ENCODE peak calls at places on chromosomes 6 and 20, in five cellular contexts. One of them, this sample, is unnamed. For H3K4me1, the result is how much of the 10 kb centered on the place peaks cover.

GRCh38 chr6:116060572-116061283 is at the start of gene FRK:
- DNase-seq in IMR-90: peak
- DNase-seq in H1: no peak
- DNase-seq in uterus: no peak
- DNase-seq in Peyer's patch: no peak
- DNase-seq in this sample: no peak

GRCh38 chr20:9052136-9052535 is 16.8 kb upstream of the PLCB4 start:
- DNase-seq in Peyer's patch: no peak
- DNase-seq in uterus: no peak
- DNase-seq in IMR-90: no peak
- DNase-seq in H1: no peak
- DNase-seq in this sample: no peak

GRCh38 chr6:145480024-145480423 is 255.3 kb downstream of the EPM2A start:
- DNase-seq in IMR-90: no peak
- DNase-seq in uterus: no peak
- DNase-seq in H1: no peak
- DNase-seq in Peyer's patch: no peak
- DNase-seq in this sample: no peak

GRCh38 chr6:141561154-141561553 is 571.6 kb upstream of the GJE1 start:
- DNase-seq in uterus: no peak
- DNase-seq in H1: no peak
- DNase-seq in IMR-90: no peak
- DNase-seq in Peyer's patch: no peak
- DNase-seq in this sample: no peak

GRCh38 chr20:19977373-19977770 is 39.8 kb upstream of the NAA20 start:
- DNase-seq in IMR-90: no peak
- DNase-seq in H1: no peak
- DNase-seq in uterus: no peak
- DNase-seq in Peyer's patch: no peak
- DNase-seq in this sample: no peak

GRCh38 chr20:43767686-43768474 is 41.1 kb upstream of the GTSF1L start:
- DNase-seq in uterus: no peak
- DNase-seq in IMR-90: peak
- DNase-seq in H1: no peak
- DNase-seq in Peyer's patch: no peak
- DNase-seq in this sample: no peak

GRCh38 chr6:71012871-71013456 is 56.1 kb upstream of the B3GAT2 start:
- DNase-seq in uterus: no peak
- DNase-seq in Peyer's patch: no peak
- DNase-seq in H1: no peak
- DNase-seq in IMR-90: peak
- DNase-seq in this sample: peak

GRCh38 chr6:79841577-79842381 is 105.6 kb downstream of the ELOVL4 start:
- DNase-seq in Peyer's patch: no peak
- DNase-seq in H1: no peak
- DNase-seq in uterus: no peak
- DNase-seq in IMR-90: no peak
- DNase-seq in this sample: no peak

GRCh38 chr6:35218021-35218420 is 4.3 kb downstream of the SCUBE3 start:
- DNase-seq in IMR-90: peak
- DNase-seq in H1: no peak
- DNase-seq in Peyer's patch: no peak
- DNase-seq in uterus: no peak
- DNase-seq in this sample: no peak

GRCh38 chr6:1700283-1700967 is 90.7 kb downstream of the FOXC1 start:
- DNase-seq in Peyer's patch: no peak
- DNase-seq in uterus: no peak
- DNase-seq in IMR-90: no peak
- DNase-seq in H1: no peak
- DNase-seq in this sample: no peak

GRCh38 chr6:135087403-135087802 is 32.8 kb upstream of the HBS1L start:
- DNase-seq in uterus: no peak
- DNase-seq in H1: no peak
- DNase-seq in Peyer's patch: no peak
- DNase-seq in IMR-90: no peak
- DNase-seq in this sample: no peak

GRCh38 chr6:32969685-32970412 is 1.5 kb downstream of the BRD2 start:
- DNase-seq in IMR-90: peak
- DNase-seq in Peyer's patch: peak
- DNase-seq in uterus: peak
- DNase-seq in H1: no peak
- DNase-seq in this sample: peak

GRCh38 chr6:151805286-151805840 is 2.1 kb upstream of the ESR1 start:
- DNase-seq in Peyer's patch: no peak
- DNase-seq in H1: no peak
- DNase-seq in IMR-90: no peak
- DNase-seq in uterus: peak
- DNase-seq in this sample: no peak

GRCh38 chr6:125508793-125509192 is 207.0 kb upstream of the HDDC2 start:
- DNase-seq in IMR-90: no peak
- DNase-seq in Peyer's patch: no peak
- DNase-seq in H1: no peak
- DNase-seq in uterus: no peak
- DNase-seq in this sample: no peak

GRCh38 chr6:1285589-1286340 is 26.1 kb upstream of the FOXQ1 start:
- DNase-seq in Peyer's patch: no peak
- DNase-seq in IMR-90: peak
- DNase-seq in H1: no peak
- DNase-seq in uterus: no peak
- DNase-seq in this sample: peak

GRCh38 chr20:25496968-25497401 is 88.3 kb downstream of the NINL start:
- DNase-seq in H1: no peak
- DNase-seq in uterus: no peak
- DNase-seq in Peyer's patch: no peak
- DNase-seq in IMR-90: peak
- DNase-seq in this sample: no peak

DNA sequence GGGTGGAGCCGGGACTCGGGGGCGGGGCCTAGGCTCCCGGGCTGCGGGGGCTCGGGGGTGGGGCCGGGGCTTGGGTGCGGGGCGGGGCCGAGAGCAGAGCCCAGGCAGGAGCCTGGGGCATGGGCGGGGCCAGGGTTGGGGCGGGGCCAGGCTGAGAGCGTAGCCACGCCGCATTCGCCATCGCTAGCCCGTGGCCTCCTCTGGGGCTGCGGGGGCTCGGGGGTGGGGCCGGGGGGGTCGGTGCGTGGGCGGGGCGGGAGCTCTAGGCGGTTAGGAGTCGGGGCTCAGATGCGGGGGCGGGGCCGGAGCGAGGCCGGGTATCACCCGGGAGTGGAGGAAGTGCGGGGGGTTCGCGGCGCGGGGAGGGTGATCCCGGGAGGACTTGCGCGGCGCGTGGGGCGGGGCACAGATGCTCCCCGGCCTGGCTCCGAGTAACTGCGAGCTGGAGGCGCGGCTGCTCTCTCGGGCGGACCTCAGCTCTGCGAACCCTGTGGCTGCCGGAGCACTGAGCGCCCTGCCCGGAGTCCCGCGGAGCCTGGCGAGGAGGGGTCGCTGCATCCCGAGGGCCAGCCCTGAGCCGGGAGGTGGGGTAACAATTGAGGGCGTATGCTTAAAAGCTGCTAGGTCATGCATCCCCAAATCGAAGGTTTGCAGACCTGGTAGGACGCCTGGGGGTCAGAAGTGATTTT is 434 bp upstream of the ECI2 start:
- DNase-seq in IMR-90: peak
- DNase-seq in uterus: peak
- DNase-seq in Peyer's patch: peak
- DNase-seq in H1: peak
- DNase-seq in this sample: peak
- TF ChIP-seq POLR2A in IMR-90: no peak
- TF ChIP-seq POLR2A in uterus: peak
- TF ChIP-seq POLR2A in Peyer's patch: no peak
- TF ChIP-seq POLR2A in H1: peak
- TF ChIP-seq POLR2A in this sample: no peak

GRCh38 chr20:18058661-18059467 is 1.1 kb upstream of the OVOL2 start:
- DNase-seq in IMR-90: no peak
- DNase-seq in H1: no peak
- DNase-seq in uterus: no peak
- DNase-seq in Peyer's patch: no peak
- DNase-seq in this sample: no peak
- H3K4me3 ChIP-seq in IMR-90: no peak
- H3K4me3 ChIP-seq in H1: peak
- H3K4me3 ChIP-seq in uterus: no peak
- H3K4me3 ChIP-seq in Peyer's patch: peak
- H3K4me3 ChIP-seq in this sample: peak

GRCh38 chr20:50799176-50799889 is 4.5 kb downstream of the BCAS4 start:
- DNase-seq in IMR-90: no peak
- DNase-seq in uterus: no peak
- DNase-seq in Peyer's patch: no peak
- DNase-seq in H1: no peak
- DNase-seq in this sample: no peak

GRCh38 chr20:50804453-50805348 is 9.8 kb downstream of the BCAS4 start:
- DNase-seq in Peyer's patch: peak
- DNase-seq in IMR-90: no peak
- DNase-seq in uterus: no peak
- DNase-seq in H1: no peak
- DNase-seq in this sample: no peak

GRCh38 chr20:50801747-50802125 is 6.9 kb downstream of the BCAS4 start:
- DNase-seq in uterus: no peak
- DNase-seq in H1: no peak
- DNase-seq in Peyer's patch: no peak
- DNase-seq in IMR-90: no peak
- DNase-seq in this sample: no peak

GRCh38 chr20:50799890-50800550 is 5.2 kb downstream of the BCAS4 start:
- DNase-seq in Peyer's patch: peak
- DNase-seq in H1: no peak
- DNase-seq in IMR-90: no peak
- DNase-seq in uterus: no peak
- DNase-seq in this sample: no peak

DNA sequence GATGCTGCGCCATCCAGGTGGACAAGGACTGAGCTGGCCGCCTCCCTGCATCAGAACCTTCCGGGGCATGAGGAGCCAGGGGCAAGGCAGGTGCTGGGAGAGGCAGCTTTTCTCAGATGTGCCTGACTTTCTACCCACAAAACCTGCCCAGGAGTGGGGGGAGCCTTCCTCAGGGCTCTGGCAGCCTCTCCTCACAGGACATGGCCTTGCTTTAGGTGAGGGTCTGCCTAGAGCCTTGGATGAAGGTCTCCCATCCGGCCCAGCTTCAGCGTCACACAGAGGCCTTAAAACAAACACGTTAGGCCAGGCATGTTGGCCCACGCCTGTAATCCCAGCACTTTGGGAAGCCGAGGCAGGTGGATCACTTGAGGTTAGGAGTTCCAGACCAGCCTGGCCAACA is 7.4 kb downstream of the BCAS4 start:
- DNase-seq in IMR-90: no peak
- DNase-seq in uterus: no peak
- DNase-seq in Peyer's patch: no peak
- DNase-seq in H1: no peak
- DNase-seq in this sample: no peak
- H3K4me1 ChIP-seq in IMR-90: under half
- H3K4me1 ChIP-seq in uterus: under half
- H3K4me1 ChIP-seq in Peyer's patch: under half
- H3K4me1 ChIP-seq in H1: under half
- H3K4me1 ChIP-seq in this sample: under half

GRCh38 chr6:30614044-30614842 is 2.8 kb downstream of the PPP1R10 start:
- DNase-seq in uterus: no peak
- DNase-seq in IMR-90: no peak
- DNase-seq in H1: no peak
- DNase-seq in Peyer's patch: no peak
- DNase-seq in this sample: no peak

GRCh38 chr6:30612213-30612612 is 4.8 kb downstream of the PPP1R10 start:
- DNase-seq in uterus: no peak
- DNase-seq in H1: no peak
- DNase-seq in Peyer's patch: no peak
- DNase-seq in IMR-90: peak
- DNase-seq in this sample: no peak

GRCh38 chr6:30614843-30615218 is 2.2 kb downstream of the PPP1R10 start:
- DNase-seq in uterus: peak
- DNase-seq in Peyer's patch: peak
- DNase-seq in IMR-90: peak
- DNase-seq in H1: peak
- DNase-seq in this sample: peak

GRCh38 chr6:30612687-30613248 is 4.3 kb downstream of the PPP1R10 start:
- DNase-seq in H1: no peak
- DNase-seq in uterus: no peak
- DNase-seq in Peyer's patch: no peak
- DNase-seq in IMR-90: peak
- DNase-seq in this sample: no peak

DNA sequence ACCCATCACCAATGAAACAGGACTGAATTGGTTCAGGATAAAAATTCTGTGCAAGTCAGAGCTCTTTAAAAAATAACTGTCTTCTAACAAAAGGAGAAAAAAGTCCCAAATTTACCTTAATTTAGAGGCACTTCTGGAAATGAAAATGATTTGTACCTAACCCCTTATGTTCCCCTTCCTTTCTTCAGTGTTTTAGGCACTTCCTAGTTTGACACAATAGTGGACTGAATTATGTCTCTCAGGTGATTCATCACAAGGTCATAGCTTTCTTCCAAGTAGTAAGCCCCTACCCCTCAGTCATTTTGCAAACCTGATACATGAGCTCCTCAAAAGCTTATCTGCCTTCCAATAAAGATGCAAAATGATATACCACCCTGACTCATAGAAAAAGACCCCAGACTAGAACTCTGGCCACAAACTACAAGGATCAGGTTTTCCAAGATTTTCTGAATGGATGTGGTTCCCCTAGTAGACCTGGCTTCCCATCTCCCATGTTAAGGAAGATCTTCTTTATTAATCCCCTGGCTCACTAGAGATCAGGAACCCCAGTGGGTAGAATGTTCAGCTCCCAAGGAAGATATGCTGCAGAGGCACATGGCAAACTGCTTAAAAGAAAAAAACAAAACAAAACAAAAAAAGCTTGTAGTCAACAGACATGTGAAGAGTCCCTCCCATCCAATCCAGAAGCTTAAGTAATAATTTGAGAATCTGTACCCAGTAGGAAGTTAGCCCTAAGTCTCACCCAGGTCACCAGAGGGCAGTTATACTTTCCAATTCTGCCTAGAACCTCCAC is 3.6 kb downstream of the PPP1R10 start:
- DNase-seq in H1: no peak
- DNase-seq in IMR-90: peak
- DNase-seq in Peyer's patch: no peak
- DNase-seq in uterus: no peak
- DNase-seq in this sample: no peak
- TF ChIP-seq POLR2A in H1: peak
- TF ChIP-seq POLR2A in IMR-90: peak
- TF ChIP-seq POLR2A in Peyer's patch: no peak
- TF ChIP-seq POLR2A in uterus: no peak
- TF ChIP-seq POLR2A in this sample: no peak

This sample was measured in heart left ventricle.